ENCODE peak calls at places on chromosomes 16 and 17, in eight cellular contexts. One of them, this sample, is unnamed.

GRCh38 chr17:50275279-50275678 is 1.0 kb downstream of the TMEM92 start:
- DNase-seq in right atrium auricular region: no peak
- DNase-seq in uterus: no peak
- DNase-seq in NCI-H1436: no peak
- DNase-seq in brain microvascular endothelial cell: no peak
- DNase-seq in stimulated activated CD4-positive, alpha-beta T cell treated with anti-CD3 and anti-CD28 coated beads, Interleukin-2, amount 100 ng/mL, for 48 hours: no peak
- DNase-seq in NCI-H345: no peak
- DNase-seq in H54: no peak
- DNase-seq in this sample: no peak

GRCh38 chr17:7097940-7098339 is 16.7 kb downstream of the ASGR2 start:
- DNase-seq in right atrium auricular region: no peak
- DNase-seq in uterus: no peak
- DNase-seq in NCI-H1436: no peak
- DNase-seq in brain microvascular endothelial cell: no peak
- DNase-seq in stimulated activated CD4-positive, alpha-beta T cell treated with anti-CD3 and anti-CD28 coated beads, Interleukin-2, amount 100 ng/mL, for 48 hours: no peak
- DNase-seq in NCI-H345: no peak
- DNase-seq in H54: no peak
- DNase-seq in this sample: no peak

GRCh38 chr17:44053130-44053872 is 13.2 kb downstream of the LSM12 start:
- DNase-seq in right atrium auricular region: no peak
- DNase-seq in uterus: no peak
- DNase-seq in NCI-H1436: no peak
- DNase-seq in brain microvascular endothelial cell: no peak
- DNase-seq in stimulated activated CD4-positive, alpha-beta T cell treated with anti-CD3 and anti-CD28 coated beads, Interleukin-2, amount 100 ng/mL, for 48 hours: no peak
- DNase-seq in NCI-H345: no peak
- DNase-seq in H54: no peak
- DNase-seq in this sample: peak; percentile 19

GRCh38 chr16:68642047-68642435 is 3.1 kb upstream of the CDH3 start:
- DNase-seq in right atrium auricular region: no peak
- DNase-seq in uterus: no peak
- DNase-seq in NCI-H1436: no peak
- DNase-seq in brain microvascular endothelial cell: no peak
- DNase-seq in stimulated activated CD4-positive, alpha-beta T cell treated with anti-CD3 and anti-CD28 coated beads, Interleukin-2, amount 100 ng/mL, for 48 hours: no peak
- DNase-seq in NCI-H345: no peak
- DNase-seq in H54: no peak
- DNase-seq in this sample: no peak

GRCh38 chr17:42672038-42672437 is 4.8 kb downstream of the PLEKHH3 start:
- DNase-seq in right atrium auricular region: no peak
- DNase-seq in uterus: peak; percentile 21
- DNase-seq in NCI-H1436: peak; percentile 65
- DNase-seq in brain microvascular endothelial cell: no peak
- DNase-seq in stimulated activated CD4-positive, alpha-beta T cell treated with anti-CD3 and anti-CD28 coated beads, Interleukin-2, amount 100 ng/mL, for 48 hours: no peak
- DNase-seq in NCI-H345: no peak
- DNase-seq in H54: no peak
- DNase-seq in this sample: no peak

GRCh38 chr17:11705111-11705510 is 106.8 kb downstream of the DNAH9 start:
- DNase-seq in right atrium auricular region: no peak
- DNase-seq in uterus: no peak
- DNase-seq in NCI-H1436: no peak
- DNase-seq in brain microvascular endothelial cell: no peak
- DNase-seq in stimulated activated CD4-positive, alpha-beta T cell treated with anti-CD3 and anti-CD28 coated beads, Interleukin-2, amount 100 ng/mL, for 48 hours: no peak
- DNase-seq in NCI-H345: peak; percentile 56
- DNase-seq in H54: no peak
- DNase-seq in this sample: no peak

GRCh38 chr17:62870581-62870964 is 62.5 kb upstream of the MARCHF10 start:
- DNase-seq in right atrium auricular region: no peak
- DNase-seq in uterus: no peak
- DNase-seq in NCI-H1436: peak; percentile 32
- DNase-seq in brain microvascular endothelial cell: no peak
- DNase-seq in stimulated activated CD4-positive, alpha-beta T cell treated with anti-CD3 and anti-CD28 coated beads, Interleukin-2, amount 100 ng/mL, for 48 hours: no peak
- DNase-seq in NCI-H345: peak; percentile 30
- DNase-seq in H54: no peak
- DNase-seq in this sample: no peak

GRCh38 chr17:9021985-9022552 is 759 bp downstream of the NTN1 start:
- DNase-seq in right atrium auricular region: no peak
- DNase-seq in uterus: peak; percentile 33
- DNase-seq in NCI-H1436: no peak
- DNase-seq in brain microvascular endothelial cell: no peak
- DNase-seq in stimulated activated CD4-positive, alpha-beta T cell treated with anti-CD3 and anti-CD28 coated beads, Interleukin-2, amount 100 ng/mL, for 48 hours: no peak
- DNase-seq in NCI-H345: peak; percentile 11
- DNase-seq in H54: no peak
- DNase-seq in this sample: peak; percentile 15

GRCh38 chr17:49843774-49844350 is 4.0 kb downstream of the TAC4 start:
- DNase-seq in right atrium auricular region: no peak
- DNase-seq in uterus: no peak
- DNase-seq in NCI-H1436: no peak
- DNase-seq in brain microvascular endothelial cell: no peak
- DNase-seq in stimulated activated CD4-positive, alpha-beta T cell treated with anti-CD3 and anti-CD28 coated beads, Interleukin-2, amount 100 ng/mL, for 48 hours: no peak
- DNase-seq in NCI-H345: no peak
- DNase-seq in H54: peak; percentile 66
- DNase-seq in this sample: no peak

This sample was measured in fibroblast of lung.